ENCODE peak calls at places on chromosomes 5 and 9, in eight cellular contexts. G, O, K, R, M, N, W and A are unnamed samples. For H3K27me3, the result is how much of the 10 kb centered on the place peaks cover.

GRCh38 chr9:126170286-126170823 is 156.3 kb upstream of the MVB12B start:
- DNase-seq in G (no peak), O (no peak), K (no peak), R (no peak), M (peak), N (no peak), W (no peak), A (no peak)

GRCh38 chr9:131101207-131101964 is 5.1 kb downstream of the AIF1L start:
- DNase-seq in G (no peak), O (no peak), K (no peak), R (no peak), M (no peak), N (no peak), W (no peak), A (no peak)

GRCh38 chr5:8184455-8185063 is 315.6 kb downstream of the MTRR start:
- DNase-seq in G (no peak), O (peak), K (no peak), R (peak), M (no peak), N (no peak), W (peak), A (peak)

GRCh38 chr5:137753227-137753985 is 757 bp downstream of the HNRNPA0 start:
- DNase-seq in G (no peak), O (peak), K (peak), R (peak), M (peak), N (peak), W (peak), A (peak)

GRCh38 chr9:120931278-120932085 is 4.9 kb upstream of the TRAF1 start:
- DNase-seq in G (no peak), O (peak), K (no peak), R (no peak), M (no peak), N (peak), W (peak), A (no peak)

GRCh38 chr9:38687389-38687842 is 32.5 kb downstream of the FAM240B start:
- DNase-seq in G (peak), O (peak), K (no peak), R (peak), M (peak), N (peak), W (peak), A (peak)

GRCh38 chr5:42626462-42626861 is 130.2 kb upstream of the CCDC152 start:
- DNase-seq in G (no peak), O (no peak), K (no peak), R (no peak), M (no peak), N (no peak), W (no peak), A (no peak)

GRCh38 chr5:160434022-160434531 is 12.4 kb downstream of the PTTG1 start:
- DNase-seq in G (no peak), O (no peak), K (no peak), R (no peak), M (no peak), N (no peak), W (no peak), A (no peak)

GRCh38 chr9:75186767-75187380 is 98.6 kb downstream of the OSTF1 start:
- DNase-seq in G (no peak), O (peak), K (no peak), R (no peak), M (no peak), N (no peak), W (peak), A (no peak)

GRCh38 chr5:62305358-62305714 is 670 bp upstream of the KIF2A start:
- DNase-seq in G (no peak), O (no peak), K (no peak), R (no peak), M (no peak), N (no peak), W (no peak), A (peak)

GRCh38 chr9:83937861-83938455 is 16.7 kb upstream of the KIF27 start:
- DNase-seq in G (peak), O (peak), K (no peak), R (no peak), M (no peak), N (no peak), W (peak), A (no peak)

GRCh38 chr5:165871279-165871678 is 2365.9 kb downstream of the MAT2B start:
- DNase-seq in G (no peak), O (no peak), K (no peak), R (no peak), M (no peak), N (no peak), W (no peak), A (no peak)

GRCh38 chr5:68214472-68215207 is 916 bp upstream of the PIK3R1 start:
- DNase-seq in G (no peak), O (peak), K (no peak), R (no peak), M (no peak), N (no peak), W (no peak), A (no peak)

GRCh38 chr5:153402550-153402949 is 87.9 kb upstream of the GRIA1 start:
- DNase-seq in G (no peak), O (no peak), K (no peak), R (no peak), M (no peak), N (no peak), W (peak), A (no peak)

GRCh38 chr5:75021229-75021628 is 31.1 kb downstream of the GCNT4 start:
- DNase-seq in G (no peak), O (no peak), K (no peak), R (no peak), M (no peak), N (no peak), W (peak), A (no peak)

GRCh38 chr9:76528056-76528455 is 69.1 kb downstream of the GCNT1 start:
- DNase-seq in G (no peak), O (no peak), K (no peak), R (no peak), M (no peak), N (no peak), W (no peak), A (no peak)

GRCh38 chr9:74773886-74774479 is 113.7 kb downstream of the TRPM6 start:
- DNase-seq in G (peak), O (peak), K (peak), R (peak), M (peak), N (peak), W (peak), A (peak)

GRCh38 chr9:99059074-99059894 is 45.6 kb upstream of the TGFBR1 start:
- DNase-seq in G (no peak), O (no peak), K (no peak), R (no peak), M (no peak), N (no peak), W (no peak), A (no peak)

GRCh38 chr5:153970496-153970895 is 68.2 kb downstream of the FAM114A2 start:
- DNase-seq in G (no peak), O (no peak), K (no peak), R (no peak), M (no peak), N (no peak), W (no peak), A (no peak)

GRCh38 chr5:31675472-31675871 is 36.5 kb downstream of the PDZD2 start:
- DNase-seq in G (no peak), O (no peak), K (no peak), R (no peak), M (no peak), N (no peak), W (no peak), A (no peak)

GRCh38 chr9:61670616-61671015 is 480.8 kb downstream of the SPATA31A7 start:
- DNase-seq in G (no peak), O (no peak), K (no peak), R (no peak), M (no peak), N (no peak), W (no peak), A (peak)

GRCh38 chr5:135996611-135997010 is 32.2 kb upstream of the TGFBI start:
- DNase-seq in G (no peak), O (no peak), K (no peak), R (no peak), M (no peak), N (no peak), W (no peak), A (no peak)

GRCh38 chr5:43895876-43896275 is 292.9 kb downstream of the NNT start:
- DNase-seq in G (no peak), O (no peak), K (no peak), R (no peak), M (no peak), N (no peak), W (no peak), A (no peak)

GRCh38 chr5:163718256-163718655 is 212.8 kb downstream of the MAT2B start:
- DNase-seq in G (no peak), O (no peak), K (no peak), R (no peak), M (no peak), N (no peak), W (no peak), A (no peak)

GRCh38 chr9:5838884-5839571 is 6.1 kb upstream of the ERMP1 start:
- DNase-seq in G (peak), O (peak), K (no peak), R (peak), M (no peak), N (no peak), W (peak), A (no peak)

GRCh38 chr9:136060671-136061371 is 34.3 kb downstream of the NACC2 start:
- DNase-seq in G (no peak), O (no peak), K (no peak), R (no peak), M (no peak), N (no peak), W (no peak), A (no peak)

GRCh38 chr5:158990979-158991378 is 108.7 kb downstream of the EBF1 start:
- DNase-seq in G (no peak), O (no peak), K (no peak), R (no peak), M (no peak), N (no peak), W (no peak), A (no peak)

GRCh38 chr9:14317667-14318255 is 3.8 kb upstream of the NFIB start:
- DNase-seq in G (no peak), O (no peak), K (no peak), R (no peak), M (no peak), N (no peak), W (no peak), A (no peak)

GRCh38 chr9:14316574-14317304 is 2.8 kb upstream of the NFIB start:
- DNase-seq in G (no peak), O (no peak), K (peak), R (no peak), M (no peak), N (no peak), W (peak), A (peak)

GRCh38 chr9:14314929-14315753 is 1.2 kb upstream of the NFIB start:
- DNase-seq in G (no peak), O (peak), K (peak), R (peak), M (peak), N (peak), W (peak), A (peak)

GRCh38 chr9:14314424-14314928 is 535 bp upstream of the NFIB start:
- DNase-seq in G (peak), O (peak), K (peak), R (peak), M (peak), N (no peak), W (peak), A (peak)

DNA sequence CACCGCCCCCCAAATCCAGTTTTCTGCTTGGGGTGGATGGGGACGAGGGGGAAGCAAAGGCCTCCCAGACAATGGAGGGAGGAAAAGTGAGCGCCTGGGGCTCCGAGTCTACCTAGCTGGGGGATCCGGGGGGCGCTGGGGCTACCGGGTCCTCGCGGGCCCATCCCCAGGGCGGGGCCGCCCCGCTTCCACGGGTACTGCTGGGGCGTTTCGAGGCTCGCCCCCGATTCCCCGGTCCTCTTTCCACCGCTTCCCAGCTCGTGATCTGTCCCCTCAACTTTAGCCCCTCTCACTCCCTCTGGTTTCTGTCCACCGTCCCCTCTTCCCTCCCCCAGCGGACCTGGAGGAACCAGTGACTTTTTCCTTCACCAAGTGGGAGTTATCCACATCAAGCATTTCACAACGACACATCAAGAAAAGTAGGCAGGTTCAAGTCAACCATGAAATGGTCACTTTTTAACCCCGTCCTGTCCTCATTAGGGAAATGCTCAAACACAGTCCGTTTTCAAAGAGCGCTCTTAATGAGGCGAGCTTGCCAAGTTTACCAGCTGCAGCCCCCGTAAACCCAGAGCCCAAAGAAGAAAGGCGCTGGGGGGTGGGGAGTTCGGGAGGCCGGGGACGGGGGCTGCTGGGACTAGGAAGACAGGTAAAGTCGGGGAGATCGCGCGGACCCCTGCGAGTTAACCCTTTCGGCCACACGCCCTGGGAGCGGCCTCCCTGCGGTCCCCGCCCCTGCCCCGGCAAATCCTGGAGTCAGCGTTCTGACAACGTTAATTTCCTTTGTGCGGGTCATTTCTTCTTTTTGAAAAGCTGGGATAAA is 2.0 kb upstream of the NFIB start:
- DNase-seq in G (no peak), O (no peak), K (peak), R (peak), M (no peak), N (no peak), W (peak), A (peak)
- H3K27me3 ChIP-seq in G (under half), O (under half), K (under half), R (under half), M (under half), N (under half), W (under half), A (under half)

DNA sequence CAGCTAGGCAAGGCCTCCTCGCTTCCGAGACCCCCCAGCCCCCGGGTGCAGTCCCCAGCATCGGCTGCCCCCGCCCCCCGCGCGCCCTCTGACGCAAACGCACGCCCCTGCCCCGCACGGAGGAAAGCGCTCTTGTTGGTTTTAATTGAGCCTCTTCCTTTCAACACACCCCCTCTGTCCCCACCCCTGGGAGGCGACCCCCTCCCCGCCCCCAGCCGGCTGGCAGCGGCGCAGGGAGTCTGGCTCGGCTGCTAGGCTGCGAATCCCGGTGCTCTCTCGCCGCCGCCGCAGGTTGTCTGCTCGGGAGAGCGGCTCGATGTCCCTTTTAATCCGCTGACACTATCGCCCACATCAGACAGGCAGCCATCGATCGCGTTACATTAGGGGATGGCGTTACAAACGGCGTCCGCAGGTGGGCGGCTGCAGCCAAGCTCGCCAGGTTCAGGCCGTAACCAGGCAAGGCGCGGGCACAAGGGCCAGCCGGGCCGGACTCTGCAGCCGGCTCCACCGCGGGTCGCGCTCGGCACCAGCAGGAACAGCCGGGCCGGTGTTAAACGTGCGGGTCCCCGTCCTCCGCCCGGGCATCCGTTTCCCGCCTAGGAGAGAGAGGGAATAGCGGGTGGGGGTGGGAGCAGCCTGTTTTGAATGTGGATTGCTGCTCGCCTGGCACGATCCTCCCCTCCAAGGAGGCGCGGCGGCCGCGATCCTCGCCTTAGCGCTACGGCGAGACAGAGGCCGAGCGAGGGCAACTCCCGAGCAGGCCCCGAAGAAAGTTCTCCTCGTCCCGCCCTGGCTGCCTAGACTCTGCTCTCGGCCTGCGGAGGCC is 1.2 kb downstream of the NR2F1-AS1 start:
- DNase-seq in G (no peak), O (no peak), K (no peak), R (no peak), M (no peak), N (no peak), W (peak), A (peak)
- H3K4me3 ChIP-seq in G (peak), O (peak), K (peak), R (peak), M (peak), N (peak), W (peak), A (peak)

GRCh38 chr5:139829471-139829870 is 33.9 kb downstream of the PSD2 start:
- DNase-seq in G (no peak), O (no peak), K (no peak), R (no peak), M (no peak), N (no peak), W (no peak), A (no peak)
- H3K27me3 ChIP-seq in G (under half), O (under half), K (under half), R (under half), M (under half), N (under half), W (under half), A (under half)

GRCh38 chr5:59586811-59587340 is 306.6 kb downstream of the PDE4D start:
- DNase-seq in G (no peak), O (no peak), K (no peak), R (no peak), M (no peak), N (no peak), W (no peak), A (no peak)
- H3K4me3 ChIP-seq in G (no peak), O (no peak), K (peak), R (no peak), M (no peak), N (no peak), W (no peak), A (no peak)

GRCh38 chr5:132824426-132824825 is 6.0 kb downstream of the SHROOM1 start:
- DNase-seq in G (no peak), O (no peak), K (no peak), R (no peak), M (no peak), N (no peak), W (no peak), A (no peak)
- H3K27me3 ChIP-seq in G (under half), O (under half), K (under half), R (under half), M (under half), N (under half), W (under half), A (under half)